ENCODE peak calls at places on chromosomes 12 and 14, in nine cellular contexts. A, L, F, P, Z, R, E, C and M are unnamed samples. For H3K4me1, the result is how much of the 10 kb centered on the place peaks cover.

GRCh38 chr14:44029933-44030332 is 477.1 kb downstream of the FSCB start:
- DNase-seq in R (no peak), A (no peak), P (no peak), C (no peak), Z (no peak), L (no peak), E (no peak), F (no peak), M (no peak)

GRCh38 chr12:25960176-25960575 is 1.7 kb downstream of the RASSF8 start:
- DNase-seq in Z (no peak), R (no peak), E (peak), F (no peak), P (no peak), L (peak), A (no peak), C (peak), M (no peak)

GRCh38 chr14:65356327-65356836 is 56.1 kb upstream of the FUT8 start:
- DNase-seq in Z (no peak), L (peak), F (no peak), C (peak), E (peak), P (no peak), A (no peak), R (peak), M (no peak)

GRCh38 chr14:78259831-78260230 is 89.7 kb downstream of the NRXN3 start:
- DNase-seq in C (no peak), E (no peak), A (no peak), R (no peak), P (no peak), Z (no peak), L (peak), F (no peak), M (no peak)

GRCh38 chr12:65962921-65963883 is 138.9 kb downstream of the HMGA2 start:
- DNase-seq in E (no peak), C (peak), A (no peak), F (no peak), L (peak), Z (no peak), R (peak), P (no peak), M (no peak)

GRCh38 chr12:8556748-8557147 is 16.0 kb upstream of the CLEC4E start:
- DNase-seq in C (no peak), E (no peak), A (no peak), F (no peak), P (no peak), L (no peak), Z (no peak), R (no peak), M (no peak)

GRCh38 chr12:132469423-132469822 is 20.5 kb upstream of the FBRSL1 start:
- DNase-seq in E (no peak), L (no peak), A (no peak), P (no peak), R (no peak), F (no peak), C (no peak), Z (no peak), M (no peak)

GRCh38 chr12:48296586-48297396 is 53.9 kb downstream of the ZNF641 start:
- DNase-seq in L (peak), R (peak), C (peak), Z (peak), F (peak), A (peak), P (no peak), E (peak), M (peak)

GRCh38 chr12:30268036-30268435 is 427.6 kb downstream of the IPO8 start:
- DNase-seq in E (peak), A (no peak), L (peak), Z (no peak), C (no peak), P (no peak), R (no peak), F (no peak), M (no peak)

GRCh38 chr14:104143521-104144452 is 5.4 kb downstream of the KIF26A start:
- DNase-seq in E (no peak), Z (no peak), R (peak), F (no peak), A (no peak), L (no peak), P (no peak), C (no peak), M (no peak)

GRCh38 chr12:105358789-105359188 is 28.3 kb downstream of the C12orf75 start:
- DNase-seq in E (no peak), P (no peak), A (no peak), L (no peak), Z (no peak), R (no peak), F (no peak), C (no peak), M (no peak)

GRCh38 chr12:40106655-40107054 is 774 bp upstream of the SLC2A13 start:
- DNase-seq in E (no peak), F (no peak), P (no peak), Z (no peak), A (no peak), L (no peak), C (no peak), R (no peak), M (no peak)

GRCh38 chr12:45337835-45338234 is 121.9 kb downstream of the ANO6 start:
- DNase-seq in R (no peak), A (no peak), P (no peak), Z (no peak), F (no peak), C (no peak), E (no peak), L (no peak), M (no peak)

GRCh38 chr14:89351364-89351957 is 65.6 kb downstream of the FOXN3 start:
- DNase-seq in L (peak), Z (no peak), F (no peak), A (peak), P (no peak), R (peak), C (peak), E (peak), M (no peak)

GRCh38 chr12:88299567-88300101 is 157.5 kb downstream of the TMTC3 start:
- DNase-seq in L (peak), Z (no peak), E (peak), A (no peak), F (no peak), P (no peak), C (peak), R (no peak), M (peak)

GRCh38 chr12:20641127-20641526 is 54.0 kb upstream of the SLCO1C1 start:
- DNase-seq in Z (no peak), E (no peak), F (no peak), A (no peak), P (no peak), C (no peak), R (no peak), L (no peak), M (no peak)

GRCh38 chr14:63287661-63288483 is 30.9 kb downstream of the GPHB5 start:
- DNase-seq in A (no peak), E (peak), Z (no peak), L (peak), C (no peak), R (no peak), F (no peak), P (no peak), M (no peak)

GRCh38 chr12:12908252-12908651 is 16.9 kb downstream of the GPRC5A start:
- DNase-seq in E (no peak), C (peak), A (no peak), F (no peak), R (no peak), P (no peak), Z (no peak), L (no peak), M (no peak)

GRCh38 chr14:101199028-101199770 is 295.7 kb upstream of the RTL1 start:
- DNase-seq in F (peak), Z (no peak), P (no peak), L (no peak), A (peak), R (peak), C (no peak), E (no peak), M (no peak)

GRCh38 chr12:128425883-128426282 is 158.9 kb downstream of the TMEM132C start:
- DNase-seq in R (no peak), Z (no peak), E (no peak), C (no peak), F (no peak), P (no peak), A (no peak), L (no peak), M (no peak)

GRCh38 chr14:73723799-73724621 is 9.8 kb upstream of the PNMA1 start:
- DNase-seq in C (peak), A (peak), P (no peak), F (peak), E (peak), Z (peak), L (peak), R (peak), M (peak)

GRCh38 chr12:112901271-112901670 is 5.5 kb upstream of the OAS1 start:
- DNase-seq in Z (no peak), F (no peak), A (no peak), R (no peak), C (no peak), E (no peak), L (no peak), P (no peak), M (no peak)

GRCh38 chr12:14779834-14780233 is 23.4 kb downstream of the WBP11 start:
- DNase-seq in A (no peak), L (no peak), F (no peak), Z (no peak), P (no peak), R (no peak), C (no peak), E (no peak), M (no peak)

GRCh38 chr14:35346738-35347322 is 54.6 kb downstream of the PSMA6 start:
- DNase-seq in F (no peak), E (no peak), C (no peak), Z (no peak), R (peak), P (no peak), L (no peak), A (peak), M (no peak)

DNA sequence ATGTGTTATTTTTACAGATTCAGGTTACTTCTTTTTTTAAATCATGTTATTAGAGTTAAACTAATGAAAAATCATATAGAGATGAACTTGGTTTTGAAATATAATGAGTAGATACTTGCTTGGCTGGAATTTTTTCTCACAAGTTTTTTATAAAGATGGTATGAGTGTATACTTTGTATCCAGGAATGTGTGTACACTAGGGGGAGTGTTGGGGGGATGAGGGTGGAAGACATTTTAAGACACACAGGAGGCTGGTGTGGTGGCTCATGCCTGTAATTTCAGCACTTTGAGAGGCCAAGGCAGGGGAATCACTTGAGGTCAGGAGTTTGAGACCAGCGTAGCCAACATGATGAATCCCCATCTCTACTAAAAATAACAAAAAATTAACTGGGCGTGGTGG is 23.2 kb downstream of the PPM1A start:
- DNase-seq in R (no peak), E (no peak), C (no peak), A (no peak), P (no peak), F (no peak), L (no peak), Z (no peak), M (no peak)
- H3K4me1 ChIP-seq in R (under half), E (under half), C (under half), A (under half), P (under half), F (under half), L (under half), Z (under half), M (under half)

GRCh38 chr12:67697443-67697842 is 48.9 kb downstream of the DYRK2 start:
- DNase-seq in A (no peak), E (no peak), Z (no peak), C (no peak), P (no peak), F (no peak), L (peak), R (no peak), M (no peak)
- H3K4me1 ChIP-seq in A (under half), E (under half), Z (under half), C (under half), P (under half), F (under half), L (under half), R (under half), M (under half)

DNA sequence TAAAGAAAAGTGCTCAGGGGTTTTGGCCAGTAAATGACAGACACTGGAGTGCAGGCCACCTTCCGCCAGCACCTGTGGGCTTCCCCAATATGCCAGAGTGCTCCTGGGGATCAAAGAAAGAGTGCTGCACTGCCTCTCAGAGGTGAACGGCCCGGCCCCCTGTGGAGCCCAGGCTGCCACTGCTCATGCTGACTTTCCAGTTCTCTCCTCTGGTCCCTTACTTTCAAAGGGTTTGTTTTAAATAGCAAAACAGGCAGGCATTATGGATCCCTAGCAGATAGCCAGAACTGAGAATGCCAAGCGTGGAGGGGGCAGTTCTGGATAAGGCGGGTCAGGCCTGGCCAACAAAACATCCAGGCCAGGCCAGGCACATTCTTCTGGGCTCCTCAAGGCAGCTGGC is 59.6 kb downstream of the MDM2 start:
- DNase-seq in Z (no peak), L (no peak), R (peak), E (no peak), C (no peak), F (no peak), P (no peak), A (no peak), M (no peak)
- H3K4me1 ChIP-seq in Z (under half), L (under half), R (under half), E (under half), C (under half), F (under half), P (under half), A (under half), M (under half)

GRCh38 chr14:72516936-72517408 is 376.9 kb downstream of the DPF3 start:
- DNase-seq in E (peak), A (no peak), L (peak), F (peak), C (peak), R (peak), Z (peak), P (peak), M (no peak)
- H3K4me1 ChIP-seq in E (under half), A (under half), L (under half), F (under half), C (under half), R (under half), Z (under half), P (under half), M (under half)

DNA sequence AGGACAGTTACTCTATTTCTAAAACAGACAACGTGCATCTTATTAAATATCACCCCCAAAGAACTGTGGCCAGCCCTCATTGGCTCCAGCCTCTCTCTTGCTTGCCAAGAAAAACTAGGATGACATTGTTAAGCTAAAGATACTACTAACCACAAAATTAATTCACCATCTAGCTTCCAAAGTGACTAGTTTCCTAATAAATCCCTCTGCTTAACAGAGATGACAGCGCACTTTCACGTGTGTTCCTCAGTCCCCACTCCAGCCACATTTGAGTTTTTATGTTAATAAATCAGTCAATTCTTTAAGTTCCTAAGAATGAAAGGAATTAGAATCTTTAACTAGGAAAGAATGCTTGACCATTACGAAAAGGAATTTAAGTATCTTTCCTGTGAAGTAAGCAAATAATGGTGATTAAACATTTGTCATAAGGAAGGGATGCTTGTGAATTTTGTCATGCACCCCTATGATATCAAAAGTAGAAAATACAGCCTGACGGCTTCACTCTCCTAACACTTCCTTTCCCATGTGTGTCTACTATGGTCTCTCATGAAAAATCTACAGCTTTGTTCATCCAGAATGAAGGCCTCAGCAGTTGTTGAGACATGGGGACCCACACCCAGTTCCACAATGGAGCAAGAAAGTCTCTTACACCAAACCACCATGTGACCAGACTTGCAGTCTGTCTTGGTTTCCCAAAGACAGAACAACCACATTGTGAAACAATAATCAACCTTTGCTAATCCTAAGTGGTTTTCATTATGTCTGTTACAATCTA is 8.1 kb downstream of the CORO1C start:
- DNase-seq in R (no peak), L (peak), F (no peak), E (peak), A (no peak), P (no peak), C (peak), Z (no peak), M (no peak)
- H3K4me1 ChIP-seq in R (under half), L (half or more), F (under half), E (half or more), A (half or more), P (under half), C (half or more), Z (under half), M (half or more)